ENCODE peak calls at places on chromosomes 13 and 19, in nine cellular contexts. T is AML-193; C is naive thymus-derived CD8-positive, alpha-beta T cell; J is anterior cingulate cortex; B is T-helper 2 cell; G is T-helper 1 cell; D is GF-D8; M is stimulated activated CD4-positive, alpha-beta T cell treated with anti-CD3 and anti-CD28 coated beads, Interleukin-1b, Interleukin-23, amount 100 ng/mL, for 1 hour; A is Right ventricle myocardium inferior. Q is an unnamed sample.

GRCh38 chr19:35608250-35608649 is 4.3 kb upstream of the HAUS5 start:
- DNase-seq in D (no peak), B (no peak), G (no peak), C (no peak), A (no peak), M (no peak), T (no peak), J (no peak), Q (no peak)

GRCh38 chr13:63948045-63948444 is 2532.4 kb upstream of the PCDH20 start:
- DNase-seq in M (no peak), C (no peak), G (no peak), A (no peak), B (no peak), T (no peak), D (no peak), J (no peak), Q (no peak)

GRCh38 chr19:44164673-44165512 is at the start of gene ZNF226:
- DNase-seq in D (peak; percentile 98), T (peak; percentile 96), B (peak; percentile 15), A (peak; percentile 89), J (peak; percentile 93), M (peak; percentile 49), G (peak; percentile 71), C (peak; percentile 84), Q (peak; percentile 95)

GRCh38 chr19:10546817-10547216 is 3.1 kb downstream of the ATG4D start:
- DNase-seq in T (no peak), G (no peak), A (no peak), J (no peak), M (no peak), C (no peak), D (no peak), B (no peak), Q (no peak)

GRCh38 chr13:42836930-42837329 is 55.5 kb downstream of the FAM216B start:
- DNase-seq in C (no peak), D (no peak), T (no peak), G (no peak), M (no peak), J (no peak), A (no peak), B (no peak), Q (no peak)

GRCh38 chr19:46678110-46678732 is 17.2 kb upstream of the DACT3 start:
- DNase-seq in A (no peak), M (no peak), G (peak; percentile 55), D (no peak), C (peak; percentile 67), J (no peak), B (peak; percentile 35), T (no peak), Q (no peak)

GRCh38 chr13:110610955-110611595 is 4.3 kb upstream of the NAXD start:
- DNase-seq in J (no peak), T (no peak), C (no peak), D (no peak), A (no peak), B (no peak), M (no peak), G (no peak), Q (peak; percentile 12)

GRCh38 chr13:109415057-109415456 is 371.3 kb downstream of the IRS2 start:
- DNase-seq in C (no peak), G (no peak), D (no peak), T (no peak), B (no peak), J (no peak), A (no peak), M (no peak), Q (no peak)

GRCh38 chr13:66021846-66022245 is 1208.3 kb downstream of the PCDH9 start:
- DNase-seq in J (no peak), D (no peak), C (no peak), B (no peak), M (no peak), G (no peak), A (no peak), T (no peak), Q (no peak)

GRCh38 chr19:28386080-28386869 is 826.7 kb downstream of the UQCRFS1 start:
- DNase-seq in C (no peak), D (no peak), M (no peak), B (no peak), T (no peak), J (no peak), G (no peak), A (no peak), Q (no peak)

GRCh38 chr19:17488593-17489391 is 18.5 kb downstream of the SLC27A1 start:
- DNase-seq in G (peak; percentile 74), T (no peak), B (peak; percentile 33), D (peak; percentile 64), J (no peak), A (no peak), M (peak; percentile 40), C (peak; percentile 73), Q (peak; percentile 78)

GRCh38 chr19:10612515-10613119 is 12.7 kb upstream of the SLC44A2 start:
- DNase-seq in D (no peak), A (peak; percentile 84), T (no peak), C (no peak), J (peak; percentile 41), M (no peak), G (no peak), B (no peak), Q (no peak)

GRCh38 chr19:41877490-41877876 is 404 bp downstream of the CD79A start:
- DNase-seq in T (peak; percentile 69), B (no peak), A (no peak), C (peak; percentile 37), G (no peak), J (no peak), M (no peak), D (peak; percentile 83), Q (no peak)

GRCh38 chr13:69950160-69950559 is 157.5 kb upstream of the ATXN8OS start:
- DNase-seq in B (no peak), A (no peak), T (no peak), J (no peak), C (no peak), M (no peak), G (no peak), D (no peak), Q (no peak)

GRCh38 chr19:35253316-35254286 is 4.8 kb downstream of the LSR start:
- DNase-seq in A (no peak), J (no peak), G (no peak), B (no peak), M (no peak), C (no peak), D (no peak), T (no peak), Q (no peak)

GRCh38 chr13:110405597-110406450 is 98.7 kb downstream of the COL4A2 start:
- DNase-seq in G (no peak), B (no peak), C (no peak), J (no peak), A (no peak), T (no peak), D (no peak), M (no peak), Q (no peak)

GRCh38 chr19:17555929-17556813 is 722 bp downstream of the COLGALT1 start:
- DNase-seq in C (no peak), T (peak; percentile 64), A (peak; percentile 85), D (peak; percentile 81), B (no peak), J (peak; percentile 62), M (no peak), G (peak; percentile 22), Q (peak; percentile 71)

GRCh38 chr13:27975579-27976361 is 6.7 kb upstream of the CDX2 start:
- DNase-seq in C (no peak), A (no peak), B (no peak), T (no peak), M (no peak), J (no peak), D (no peak), G (no peak), Q (no peak)

GRCh38 chr13:112977525-112977924 is 8.5 kb downstream of the MCF2L start:
- DNase-seq in B (no peak), G (no peak), A (no peak), T (no peak), D (no peak), M (no peak), J (no peak), C (no peak), Q (no peak)

GRCh38 chr19:5891572-5891937 is 12.0 kb downstream of the NDUFA11 start:
- DNase-seq in D (no peak), J (no peak), A (no peak), T (no peak), B (no peak), G (no peak), M (no peak), C (no peak), Q (no peak)

GRCh38 chr19:18425515-18426415 is 6.6 kb downstream of the SSBP4 start:
- DNase-seq in T (no peak), J (peak; percentile 44), C (no peak), B (no peak), A (peak; percentile 81), D (no peak), G (no peak), M (no peak), Q (no peak)

GRCh38 chr13:44842158-44842557 is 147.1 kb downstream of the NUFIP1 start:
- DNase-seq in M (no peak), B (no peak), D (no peak), C (no peak), A (no peak), J (no peak), G (no peak), T (no peak), Q (no peak)

GRCh38 chr13:64083396-64083795 is 2667.7 kb upstream of the PCDH20 start:
- DNase-seq in D (no peak), M (no peak), G (no peak), B (no peak), A (no peak), J (no peak), C (no peak), T (no peak), Q (no peak)